ENCODE peak calls at places on chromosomes 6 and 20, in four cellular contexts. U, G, R and E are unnamed samples.

GRCh38 chr6:133265066-133265465 is 23.9 kb downstream of the EYA4 start:
- ATAC-seq in G (no peak), R (no peak), U (no peak), E (no peak)

GRCh38 chr20:20802328-20802727 is 89.9 kb upstream of the RALGAPA2 start:
- ATAC-seq in U (no peak), R (no peak), G (no peak), E (no peak)

GRCh38 chr6:97049254-97050004 is 124.9 kb downstream of the KLHL32 start:
- ATAC-seq in U (no peak), G (peak), R (no peak), E (no peak)

GRCh38 chr20:44153636-44154043 is 33.3 kb downstream of the JPH2 start:
- ATAC-seq in R (no peak), U (no peak), G (peak), E (peak)

GRCh38 chr20:31474097-31474436 is 860 bp downstream of the DEFB124 start:
- ATAC-seq in U (no peak), R (no peak), G (peak), E (no peak)

GRCh38 chr20:40749985-40750506 is 61.0 kb upstream of the MAFB start:
- ATAC-seq in R (peak), G (no peak), U (no peak), E (no peak)

GRCh38 chr20:60976913-60977312 is 275.1 kb upstream of the CDH4 start:
- ATAC-seq in U (peak), R (no peak), G (no peak), E (no peak)

GRCh38 chr6:5930143-5930770 is 76.5 kb downstream of the NRN1 start:
- ATAC-seq in U (no peak), G (no peak), R (no peak), E (no peak)

GRCh38 chr6:107943626-107944439 is 14.2 kb downstream of the SEC63 start:
- ATAC-seq in G (peak), R (no peak), U (no peak), E (no peak)

GRCh38 chr6:39263299-39264037 is 34.2 kb upstream of the KCNK5 start:
- ATAC-seq in U (no peak), R (no peak), G (no peak), E (no peak)

GRCh38 chr6:21357262-21357661 is 236.3 kb upstream of the SOX4 start:
- ATAC-seq in U (no peak), R (no peak), G (no peak), E (no peak)

GRCh38 chr6:87756858-87757257 is 54.8 kb upstream of the AKIRIN2 start:
- ATAC-seq in U (no peak), R (peak), G (peak), E (no peak)

GRCh38 chr20:10610266-10610665 is 63.5 kb downstream of the JAG1 start:
- ATAC-seq in G (no peak), U (no peak), R (peak), E (no peak)

GRCh38 chr6:52560462-52560861 is 16.4 kb downstream of the TRAM2 start:
- ATAC-seq in U (peak), G (no peak), R (no peak), E (no peak)

GRCh38 chr20:44211177-44212039 is 837 bp upstream of the OSER1 start:
- ATAC-seq in G (peak), U (no peak), R (no peak), E (no peak)

GRCh38 chr6:169709293-169709692 is 7.4 kb downstream of the C6orf120 start:
- ATAC-seq in G (peak), R (no peak), U (no peak), E (no peak)

GRCh38 chr6:138989098-138989983 is 1.3 kb upstream of the REPS1 start:
- ATAC-seq in U (no peak), R (no peak), G (no peak), E (no peak)

GRCh38 chr6:119565893-119566292 is 216.3 kb upstream of the MAN1A1 start:
- ATAC-seq in R (no peak), G (no peak), U (no peak), E (no peak)

GRCh38 chr20:25158043-25158442 is 37.5 kb upstream of the ENTPD6 start:
- ATAC-seq in G (no peak), R (no peak), U (no peak), E (no peak)

GRCh38 chr6:35018184-35018523 is 123.0 kb downstream of the TCP11 start:
- ATAC-seq in G (no peak), R (peak), U (no peak), E (peak)

GRCh38 chr20:37349517-37350491 is 3.9 kb downstream of the SRC start:
- ATAC-seq in U (no peak), R (peak), G (peak), E (no peak)

GRCh38 chr6:153076431-153076830 is 54.7 kb downstream of the RGS17 start:
- ATAC-seq in R (no peak), G (no peak), U (no peak), E (no peak)

DNA sequence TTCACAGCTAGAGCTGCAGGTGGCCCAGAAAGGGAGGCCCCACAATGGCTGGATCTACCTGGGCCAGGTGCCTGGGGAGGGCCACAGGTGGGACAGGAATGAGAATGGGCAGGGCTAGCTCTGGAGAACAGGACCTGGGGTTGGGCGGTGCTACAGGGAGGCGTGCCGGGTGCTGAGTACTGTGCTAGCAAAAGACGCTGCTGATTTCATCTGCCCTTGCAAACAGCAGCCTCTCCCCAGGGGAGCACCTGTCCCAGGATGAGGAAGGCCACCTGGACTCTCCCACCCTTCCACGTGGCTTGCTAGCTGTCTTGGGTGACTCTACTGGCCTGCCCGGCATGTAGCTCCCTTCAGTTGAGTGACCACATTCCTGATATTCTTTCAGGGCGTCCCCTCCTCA is 6.6 kb upstream of the YTHDF1 start:
- ATAC-seq in G (no peak), U (no peak), R (no peak), E (no peak)
- TF ChIP-seq EP300 in G (no peak), U (no peak), R (no peak), E (no peak)

GRCh38 chr6:135498178-135498841 is 770 bp upstream of the AHI1 start:
- ATAC-seq in R (peak), G (peak), U (peak), E (peak)
- TF ChIP-seq EP300 in R (no peak), G (no peak), U (no peak), E (no peak)

GRCh38 chr6:16716450-16716858 is 44.8 kb downstream of the ATXN1 start:
- ATAC-seq in U (no peak), G (no peak), R (no peak), E (no peak)

GRCh38 chr6:16712250-16712930 is 48.9 kb downstream of the ATXN1 start:
- ATAC-seq in U (peak), G (peak), R (peak), E (no peak)

GRCh38 chr6:16711551-16712249 is 49.6 kb downstream of the ATXN1 start:
- ATAC-seq in G (peak), U (peak), R (no peak), E (no peak)

GRCh38 chr6:16713597-16713996 is 47.7 kb downstream of the ATXN1 start:
- ATAC-seq in G (no peak), U (no peak), R (no peak), E (no peak)

GRCh38 chr6:16712931-16713484 is 48.3 kb downstream of the ATXN1 start:
- ATAC-seq in G (peak), U (peak), R (peak), E (peak)
- TF ChIP-seq EP300 in G (peak), U (peak), R (no peak), E (no peak)

GRCh38 chr6:16930432-16930831 is 169.2 kb upstream of the ATXN1 start:
- ATAC-seq in G (no peak), R (no peak), U (no peak), E (no peak)
- TF ChIP-seq EP300 in G (no peak), R (no peak), U (no peak), E (no peak)

DNA sequence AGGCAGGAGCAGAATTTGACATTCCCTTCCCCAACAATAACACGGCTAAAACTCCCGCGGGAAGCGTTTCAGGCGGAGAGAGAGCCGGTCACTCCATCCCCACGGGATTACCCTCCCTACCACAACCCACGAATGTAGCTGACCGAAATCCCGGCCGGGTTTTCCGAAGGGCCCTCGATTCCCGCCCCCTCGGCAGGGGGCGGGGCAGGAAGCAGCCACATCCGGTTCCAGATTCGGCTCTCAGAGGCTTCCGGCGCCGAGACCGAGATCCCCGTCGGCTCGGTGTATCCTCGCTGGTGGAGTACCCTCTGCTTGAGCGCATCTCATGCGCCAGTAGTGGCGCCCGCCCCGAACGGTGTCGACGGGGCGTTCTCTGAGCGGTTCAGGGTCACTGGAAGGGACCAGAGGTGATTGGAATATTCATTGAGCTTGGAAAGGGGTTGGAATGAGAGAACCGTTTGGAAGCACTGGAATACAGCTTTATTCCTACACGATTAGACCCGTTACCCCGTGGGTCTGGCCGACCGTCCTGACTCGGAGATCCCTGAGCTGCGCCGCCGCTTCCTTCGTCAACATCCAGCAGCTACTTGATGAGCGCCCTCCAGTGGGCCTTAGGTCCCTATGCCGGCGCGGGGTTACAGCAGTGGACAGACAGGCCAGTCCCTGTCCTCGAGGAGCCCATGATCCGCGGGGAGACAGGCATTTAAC is 649 bp upstream of the RGL2 start:
- ATAC-seq in U (peak), R (peak), G (peak), E (peak)
- TF ChIP-seq EP300 in U (no peak), R (no peak), G (no peak), E (no peak)